ENCODE peak calls at places on chromosomes 11 and 22, in eight cellular contexts. One of them, this sample, is unnamed.

GRCh38 chr22:29877620-29878019 is 5.4 kb upstream of the MTMR3 start:
- DNase-seq in CD8-positive, alpha-beta memory T cell: no peak
- DNase-seq in stimulated activated CD4-positive, alpha-beta T cell treated with anti-CD3 and anti-CD28 coated beads, Interleukin-2, amount 100 ng/mL, for 4 hours: no peak
- DNase-seq in psoas muscle: no peak
- DNase-seq in ureter: no peak
- DNase-seq in kidney: no peak
- DNase-seq in HFFc6: peak; percentile 6
- DNase-seq in mucosa of descending colon: no peak
- DNase-seq in this sample: no peak

GRCh38 chr11:66978229-66978628 is 3.1 kb downstream of the C11orf86 start:
- DNase-seq in CD8-positive, alpha-beta memory T cell: no peak
- DNase-seq in stimulated activated CD4-positive, alpha-beta T cell treated with anti-CD3 and anti-CD28 coated beads, Interleukin-2, amount 100 ng/mL, for 4 hours: no peak
- DNase-seq in psoas muscle: no peak
- DNase-seq in ureter: no peak
- DNase-seq in kidney: no peak
- DNase-seq in HFFc6: no peak
- DNase-seq in mucosa of descending colon: no peak
- DNase-seq in this sample: no peak

GRCh38 chr22:22694106-22694505 is 49.7 kb downstream of the GGTLC2 start:
- DNase-seq in CD8-positive, alpha-beta memory T cell: no peak
- DNase-seq in stimulated activated CD4-positive, alpha-beta T cell treated with anti-CD3 and anti-CD28 coated beads, Interleukin-2, amount 100 ng/mL, for 4 hours: no peak
- DNase-seq in psoas muscle: no peak
- DNase-seq in ureter: no peak
- DNase-seq in kidney: no peak
- DNase-seq in HFFc6: no peak
- DNase-seq in mucosa of descending colon: no peak
- DNase-seq in this sample: no peak

GRCh38 chr11:130211781-130212401 is 52.3 kb downstream of the ST14 start:
- DNase-seq in CD8-positive, alpha-beta memory T cell: no peak
- DNase-seq in stimulated activated CD4-positive, alpha-beta T cell treated with anti-CD3 and anti-CD28 coated beads, Interleukin-2, amount 100 ng/mL, for 4 hours: no peak
- DNase-seq in psoas muscle: no peak
- DNase-seq in ureter: peak; percentile 35
- DNase-seq in kidney: peak; percentile 56
- DNase-seq in HFFc6: no peak
- DNase-seq in mucosa of descending colon: no peak
- DNase-seq in this sample: no peak

GRCh38 chr11:132742929-132743328 is 789.4 kb downstream of the OPCML start:
- DNase-seq in CD8-positive, alpha-beta memory T cell: no peak
- DNase-seq in stimulated activated CD4-positive, alpha-beta T cell treated with anti-CD3 and anti-CD28 coated beads, Interleukin-2, amount 100 ng/mL, for 4 hours: no peak
- DNase-seq in psoas muscle: no peak
- DNase-seq in ureter: no peak
- DNase-seq in kidney: no peak
- DNase-seq in HFFc6: no peak
- DNase-seq in mucosa of descending colon: no peak
- DNase-seq in this sample: no peak

GRCh38 chr11:35580397-35580781 is 37.9 kb upstream of the FJX1 start:
- DNase-seq in CD8-positive, alpha-beta memory T cell: no peak
- DNase-seq in stimulated activated CD4-positive, alpha-beta T cell treated with anti-CD3 and anti-CD28 coated beads, Interleukin-2, amount 100 ng/mL, for 4 hours: no peak
- DNase-seq in psoas muscle: no peak
- DNase-seq in ureter: no peak
- DNase-seq in kidney: no peak
- DNase-seq in HFFc6: no peak
- DNase-seq in mucosa of descending colon: no peak
- DNase-seq in this sample: no peak

GRCh38 chr11:8038811-8039529 is 42.0 kb upstream of the TUB start:
- DNase-seq in CD8-positive, alpha-beta memory T cell: no peak
- DNase-seq in stimulated activated CD4-positive, alpha-beta T cell treated with anti-CD3 and anti-CD28 coated beads, Interleukin-2, amount 100 ng/mL, for 4 hours: no peak
- DNase-seq in psoas muscle: no peak
- DNase-seq in ureter: no peak
- DNase-seq in kidney: peak; percentile 32
- DNase-seq in HFFc6: no peak
- DNase-seq in mucosa of descending colon: no peak
- DNase-seq in this sample: no peak

GRCh38 chr11:12827929-12828812 is 153.9 kb downstream of the TEAD1 start:
- DNase-seq in CD8-positive, alpha-beta memory T cell: no peak
- DNase-seq in stimulated activated CD4-positive, alpha-beta T cell treated with anti-CD3 and anti-CD28 coated beads, Interleukin-2, amount 100 ng/mL, for 4 hours: no peak
- DNase-seq in psoas muscle: no peak
- DNase-seq in ureter: no peak
- DNase-seq in kidney: no peak
- DNase-seq in HFFc6: peak; percentile 64
- DNase-seq in mucosa of descending colon: no peak
- DNase-seq in this sample: no peak

GRCh38 chr11:72352859-72353551 is 81.3 kb downstream of the CLPB start:
- DNase-seq in CD8-positive, alpha-beta memory T cell: no peak
- DNase-seq in stimulated activated CD4-positive, alpha-beta T cell treated with anti-CD3 and anti-CD28 coated beads, Interleukin-2, amount 100 ng/mL, for 4 hours: no peak
- DNase-seq in psoas muscle: no peak
- DNase-seq in ureter: no peak
- DNase-seq in kidney: no peak
- DNase-seq in HFFc6: peak; percentile 89
- DNase-seq in mucosa of descending colon: no peak
- DNase-seq in this sample: no peak

GRCh38 chr22:36757608-36758220 is 18.2 kb downstream of the IFT27 start:
- DNase-seq in CD8-positive, alpha-beta memory T cell: peak; percentile 53
- DNase-seq in stimulated activated CD4-positive, alpha-beta T cell treated with anti-CD3 and anti-CD28 coated beads, Interleukin-2, amount 100 ng/mL, for 4 hours: peak; percentile 56
- DNase-seq in psoas muscle: peak; percentile 75
- DNase-seq in ureter: peak; percentile 79
- DNase-seq in kidney: peak; percentile 88
- DNase-seq in HFFc6: peak; percentile 56
- DNase-seq in mucosa of descending colon: peak; percentile 80
- DNase-seq in this sample: peak; percentile 85

GRCh38 chr11:64060861-64061444 is 25.2 kb downstream of the FLRT1 start:
- DNase-seq in CD8-positive, alpha-beta memory T cell: peak; percentile 48
- DNase-seq in stimulated activated CD4-positive, alpha-beta T cell treated with anti-CD3 and anti-CD28 coated beads, Interleukin-2, amount 100 ng/mL, for 4 hours: peak; percentile 26
- DNase-seq in psoas muscle: peak; percentile 60
- DNase-seq in ureter: no peak
- DNase-seq in kidney: no peak
- DNase-seq in HFFc6: no peak
- DNase-seq in mucosa of descending colon: no peak
- DNase-seq in this sample: peak; percentile 80

GRCh38 chr11:19428206-19429001 is 187.7 kb upstream of the E2F8 start:
- DNase-seq in CD8-positive, alpha-beta memory T cell: no peak
- DNase-seq in stimulated activated CD4-positive, alpha-beta T cell treated with anti-CD3 and anti-CD28 coated beads, Interleukin-2, amount 100 ng/mL, for 4 hours: no peak
- DNase-seq in psoas muscle: no peak
- DNase-seq in ureter: no peak
- DNase-seq in kidney: no peak
- DNase-seq in HFFc6: no peak
- DNase-seq in mucosa of descending colon: no peak
- DNase-seq in this sample: no peak

GRCh38 chr11:27722117-27722844 is 22.0 kb upstream of the BDNF start:
- DNase-seq in CD8-positive, alpha-beta memory T cell: no peak
- DNase-seq in stimulated activated CD4-positive, alpha-beta T cell treated with anti-CD3 and anti-CD28 coated beads, Interleukin-2, amount 100 ng/mL, for 4 hours: no peak
- DNase-seq in psoas muscle: no peak
- DNase-seq in ureter: no peak
- DNase-seq in kidney: peak; percentile 69
- DNase-seq in HFFc6: peak; percentile 50
- DNase-seq in mucosa of descending colon: no peak
- DNase-seq in this sample: no peak

GRCh38 chr11:27313157-27313821 is 49.7 kb downstream of the CCDC34 start:
- DNase-seq in CD8-positive, alpha-beta memory T cell: no peak
- DNase-seq in stimulated activated CD4-positive, alpha-beta T cell treated with anti-CD3 and anti-CD28 coated beads, Interleukin-2, amount 100 ng/mL, for 4 hours: no peak
- DNase-seq in psoas muscle: no peak
- DNase-seq in ureter: no peak
- DNase-seq in kidney: no peak
- DNase-seq in HFFc6: peak; percentile 27
- DNase-seq in mucosa of descending colon: no peak
- DNase-seq in this sample: no peak

GRCh38 chr22:24112188-24112587 is 69.1 kb upstream of the SUSD2 start:
- DNase-seq in CD8-positive, alpha-beta memory T cell: no peak
- DNase-seq in stimulated activated CD4-positive, alpha-beta T cell treated with anti-CD3 and anti-CD28 coated beads, Interleukin-2, amount 100 ng/mL, for 4 hours: no peak
- DNase-seq in psoas muscle: no peak
- DNase-seq in ureter: no peak
- DNase-seq in kidney: no peak
- DNase-seq in HFFc6: peak; percentile 18
- DNase-seq in mucosa of descending colon: no peak
- DNase-seq in this sample: no peak

GRCh38 chr22:37571258-37571991 is 8.5 kb downstream of the LGALS2 start:
- DNase-seq in CD8-positive, alpha-beta memory T cell: no peak
- DNase-seq in stimulated activated CD4-positive, alpha-beta T cell treated with anti-CD3 and anti-CD28 coated beads, Interleukin-2, amount 100 ng/mL, for 4 hours: no peak
- DNase-seq in psoas muscle: no peak
- DNase-seq in ureter: no peak
- DNase-seq in kidney: no peak
- DNase-seq in HFFc6: no peak
- DNase-seq in mucosa of descending colon: no peak
- DNase-seq in this sample: no peak

GRCh38 chr11:130476200-130476921 is 27.9 kb downstream of the ADAMTS15 start:
- DNase-seq in CD8-positive, alpha-beta memory T cell: no peak
- DNase-seq in stimulated activated CD4-positive, alpha-beta T cell treated with anti-CD3 and anti-CD28 coated beads, Interleukin-2, amount 100 ng/mL, for 4 hours: no peak
- DNase-seq in psoas muscle: no peak
- DNase-seq in ureter: no peak
- DNase-seq in kidney: no peak
- DNase-seq in HFFc6: no peak
- DNase-seq in mucosa of descending colon: no peak
- DNase-seq in this sample: peak; percentile 72

GRCh38 chr22:36343720-36344105 is 44.1 kb downstream of the MYH9 start:
- DNase-seq in CD8-positive, alpha-beta memory T cell: no peak
- DNase-seq in stimulated activated CD4-positive, alpha-beta T cell treated with anti-CD3 and anti-CD28 coated beads, Interleukin-2, amount 100 ng/mL, for 4 hours: no peak
- DNase-seq in psoas muscle: no peak
- DNase-seq in ureter: no peak
- DNase-seq in kidney: no peak
- DNase-seq in HFFc6: no peak
- DNase-seq in mucosa of descending colon: no peak
- DNase-seq in this sample: no peak

GRCh38 chr11:122656073-122656630 is 630 bp downstream of the UBASH3B start:
- DNase-seq in CD8-positive, alpha-beta memory T cell: peak; percentile 20
- DNase-seq in stimulated activated CD4-positive, alpha-beta T cell treated with anti-CD3 and anti-CD28 coated beads, Interleukin-2, amount 100 ng/mL, for 4 hours: peak; percentile 21
- DNase-seq in psoas muscle: peak; percentile 64
- DNase-seq in ureter: peak; percentile 52
- DNase-seq in kidney: peak; percentile 82
- DNase-seq in HFFc6: peak; percentile 50
- DNase-seq in mucosa of descending colon: peak; percentile 68
- DNase-seq in this sample: peak; percentile 64

GRCh38 chr11:76750067-76750466 is 33.1 kb upstream of the TSKU start:
- DNase-seq in CD8-positive, alpha-beta memory T cell: no peak
- DNase-seq in stimulated activated CD4-positive, alpha-beta T cell treated with anti-CD3 and anti-CD28 coated beads, Interleukin-2, amount 100 ng/mL, for 4 hours: no peak
- DNase-seq in psoas muscle: no peak
- DNase-seq in ureter: no peak
- DNase-seq in kidney: no peak
- DNase-seq in HFFc6: no peak
- DNase-seq in mucosa of descending colon: no peak
- DNase-seq in this sample: no peak

GRCh38 chr22:38403806-38404205 is 51.2 kb downstream of the KCNJ4 start:
- DNase-seq in CD8-positive, alpha-beta memory T cell: no peak
- DNase-seq in stimulated activated CD4-positive, alpha-beta T cell treated with anti-CD3 and anti-CD28 coated beads, Interleukin-2, amount 100 ng/mL, for 4 hours: no peak
- DNase-seq in psoas muscle: no peak
- DNase-seq in ureter: no peak
- DNase-seq in kidney: peak; percentile 85
- DNase-seq in HFFc6: no peak
- DNase-seq in mucosa of descending colon: no peak
- DNase-seq in this sample: no peak

GRCh38 chr11:86244063-86244521 is 461 bp upstream of the EED start:
- DNase-seq in CD8-positive, alpha-beta memory T cell: peak; percentile 87
- DNase-seq in stimulated activated CD4-positive, alpha-beta T cell treated with anti-CD3 and anti-CD28 coated beads, Interleukin-2, amount 100 ng/mL, for 4 hours: peak; percentile 86
- DNase-seq in psoas muscle: peak; percentile 86
- DNase-seq in ureter: peak; percentile 90
- DNase-seq in kidney: peak; percentile 93
- DNase-seq in HFFc6: peak; percentile 74
- DNase-seq in mucosa of descending colon: peak; percentile 92
- DNase-seq in this sample: peak; percentile 91

GRCh38 chr22:50506611-50507420 is 686 bp downstream of the LMF2 start:
- DNase-seq in CD8-positive, alpha-beta memory T cell: no peak
- DNase-seq in stimulated activated CD4-positive, alpha-beta T cell treated with anti-CD3 and anti-CD28 coated beads, Interleukin-2, amount 100 ng/mL, for 4 hours: no peak
- DNase-seq in psoas muscle: no peak
- DNase-seq in ureter: peak; percentile 60
- DNase-seq in kidney: no peak
- DNase-seq in HFFc6: no peak
- DNase-seq in mucosa of descending colon: no peak
- DNase-seq in this sample: peak; percentile 51

GRCh38 chr11:114162719-114163123 is 103.2 kb downstream of the ZBTB16 start:
- DNase-seq in CD8-positive, alpha-beta memory T cell: no peak
- DNase-seq in stimulated activated CD4-positive, alpha-beta T cell treated with anti-CD3 and anti-CD28 coated beads, Interleukin-2, amount 100 ng/mL, for 4 hours: no peak
- DNase-seq in psoas muscle: peak; percentile 85
- DNase-seq in ureter: peak; percentile 94
- DNase-seq in kidney: peak; percentile 95
- DNase-seq in HFFc6: peak; percentile 97
- DNase-seq in mucosa of descending colon: peak; percentile 83
- DNase-seq in this sample: peak; percentile 83

GRCh38 chr11:123145661-123146060 is 49.4 kb downstream of the CLMP start:
- DNase-seq in CD8-positive, alpha-beta memory T cell: no peak
- DNase-seq in stimulated activated CD4-positive, alpha-beta T cell treated with anti-CD3 and anti-CD28 coated beads, Interleukin-2, amount 100 ng/mL, for 4 hours: no peak
- DNase-seq in psoas muscle: no peak
- DNase-seq in ureter: no peak
- DNase-seq in kidney: no peak
- DNase-seq in HFFc6: no peak
- DNase-seq in mucosa of descending colon: no peak
- DNase-seq in this sample: no peak

GRCh38 chr11:57294225-57295131 is 30.3 kb downstream of the TNKS1BP1 start:
- DNase-seq in CD8-positive, alpha-beta memory T cell: no peak
- DNase-seq in stimulated activated CD4-positive, alpha-beta T cell treated with anti-CD3 and anti-CD28 coated beads, Interleukin-2, amount 100 ng/mL, for 4 hours: no peak
- DNase-seq in psoas muscle: no peak
- DNase-seq in ureter: no peak
- DNase-seq in kidney: no peak
- DNase-seq in HFFc6: peak; percentile 30
- DNase-seq in mucosa of descending colon: no peak
- DNase-seq in this sample: no peak

GRCh38 chr11:120432056-120433018 is 79.2 kb upstream of the GRIK4 start:
- DNase-seq in CD8-positive, alpha-beta memory T cell: no peak
- DNase-seq in stimulated activated CD4-positive, alpha-beta T cell treated with anti-CD3 and anti-CD28 coated beads, Interleukin-2, amount 100 ng/mL, for 4 hours: peak; percentile 6
- DNase-seq in psoas muscle: no peak
- DNase-seq in ureter: peak; percentile 63
- DNase-seq in kidney: no peak
- DNase-seq in HFFc6: peak; percentile 99
- DNase-seq in mucosa of descending colon: no peak
- DNase-seq in this sample: no peak

GRCh38 chr11:112806876-112807275 is 154.3 kb upstream of the NCAM1 start:
- DNase-seq in CD8-positive, alpha-beta memory T cell: no peak
- DNase-seq in stimulated activated CD4-positive, alpha-beta T cell treated with anti-CD3 and anti-CD28 coated beads, Interleukin-2, amount 100 ng/mL, for 4 hours: no peak
- DNase-seq in psoas muscle: no peak
- DNase-seq in ureter: no peak
- DNase-seq in kidney: no peak
- DNase-seq in HFFc6: no peak
- DNase-seq in mucosa of descending colon: no peak
- DNase-seq in this sample: no peak

GRCh38 chr11:33256031-33256807 is 962 bp upstream of the HIPK3 start:
- DNase-seq in CD8-positive, alpha-beta memory T cell: no peak
- DNase-seq in stimulated activated CD4-positive, alpha-beta T cell treated with anti-CD3 and anti-CD28 coated beads, Interleukin-2, amount 100 ng/mL, for 4 hours: no peak
- DNase-seq in psoas muscle: no peak
- DNase-seq in ureter: no peak
- DNase-seq in kidney: no peak
- DNase-seq in HFFc6: no peak
- DNase-seq in mucosa of descending colon: no peak
- DNase-seq in this sample: no peak

GRCh38 chr11:117908959-117909610 is 20.1 kb downstream of the TMPRSS13 start:
- DNase-seq in CD8-positive, alpha-beta memory T cell: no peak
- DNase-seq in stimulated activated CD4-positive, alpha-beta T cell treated with anti-CD3 and anti-CD28 coated beads, Interleukin-2, amount 100 ng/mL, for 4 hours: no peak
- DNase-seq in psoas muscle: no peak
- DNase-seq in ureter: no peak
- DNase-seq in kidney: no peak
- DNase-seq in HFFc6: no peak
- DNase-seq in mucosa of descending colon: no peak
- DNase-seq in this sample: no peak

This sample was measured in left ventricle myocardium superior.